ENCODE peak calls at places on chromosomes 16 and 17, in ten cellular contexts. S is prostate gland, E is GM12891, U is uterus, L is body of pancreas, D is ovary, G is transverse colon, F is esophagus squamous epithelium, X is sigmoid colon, A is NB4. O is an unnamed sample.

GRCh38 chr17:3602499-3602898 is 6.7 kb downstream of the TRPV1 start:
- DNase-seq in S (no peak), E (peak), U (no peak), L (peak), D (no peak), G (no peak), F (no peak), X (no peak), A (peak), O (no peak)

GRCh38 chr17:45168991-45169752 is 7.5 kb downstream of the HEXIM2 start:
- DNase-seq in S (no peak), E (no peak), U (no peak), L (no peak), D (no peak), G (no peak), F (no peak), X (no peak), A (no peak), O (no peak)

GRCh38 chr17:17935321-17936271 is 36.6 kb downstream of the TOM1L2 start:
- DNase-seq in S (no peak), E (no peak), U (no peak), L (no peak), D (no peak), G (peak), F (no peak), X (peak), A (peak), O (peak)

GRCh38 chr17:47257651-47258339 is 4.2 kb downstream of the ITGB3 start:
- DNase-seq in S (no peak), E (no peak), U (peak), L (no peak), D (no peak), G (no peak), F (no peak), X (no peak), A (peak), O (no peak)

GRCh38 chr16:75996491-75996890 is 270.2 kb upstream of the CPHXL start:
- DNase-seq in S (no peak), E (no peak), U (no peak), L (no peak), D (no peak), G (no peak), F (no peak), X (no peak), A (no peak), O (no peak)

GRCh38 chr16:55641430-55642056 is 14.2 kb upstream of the SLC6A2 start:
- DNase-seq in S (no peak), E (no peak), U (no peak), L (no peak), D (no peak), G (no peak), F (no peak), X (no peak), A (no peak), O (no peak)

GRCh38 chr16:29899516-29900101 is at the start of gene SEZ6L2:
- DNase-seq in S (peak), E (no peak), U (peak), L (peak), D (peak), G (peak), F (no peak), X (no peak), A (peak), O (no peak)

GRCh38 chr16:8849411-8850011 is 19.3 kb downstream of the CARHSP1 start:
- DNase-seq in S (no peak), E (peak), U (peak), L (no peak), D (no peak), G (no peak), F (no peak), X (no peak), A (peak), O (no peak)

GRCh38 chr17:57671546-57672204 is 73.4 kb downstream of the CCDC182 start:
- DNase-seq in S (peak), E (peak), U (peak), L (peak), D (peak), G (peak), F (no peak), X (peak), A (peak), O (peak)

GRCh38 chr16:67301080-67301757 is 21.9 kb downstream of the PLEKHG4 start:
- DNase-seq in S (peak), E (no peak), U (peak), L (no peak), D (peak), G (no peak), F (no peak), X (no peak), A (no peak), O (peak)

GRCh38 chr17:80253631-80254395 is 6.8 kb upstream of the RNF213 start:
- DNase-seq in S (no peak), E (no peak), U (no peak), L (no peak), D (no peak), G (no peak), F (no peak), X (no peak), A (no peak), O (no peak)

GRCh38 chr17:38879878-38880727 is 10.2 kb downstream of the LASP1 start:
- DNase-seq in S (no peak), E (no peak), U (peak), L (peak), D (peak), G (peak), F (no peak), X (peak), A (peak), O (peak)

GRCh38 chr17:31073411-31073810 is 21.4 kb upstream of the NF1 start:
- DNase-seq in S (no peak), E (no peak), U (no peak), L (no peak), D (no peak), G (peak), F (no peak), X (no peak), A (no peak), O (no peak)

GRCh38 chr17:6546069-6546718 is 10.2 kb downstream of the PITPNM3 start:
- DNase-seq in S (no peak), E (no peak), U (no peak), L (no peak), D (no peak), G (no peak), F (no peak), X (no peak), A (peak), O (no peak)

GRCh38 chr17:35073991-35074627 is 10.6 kb upstream of the RFFL start:
- DNase-seq in S (no peak), E (no peak), U (no peak), L (no peak), D (no peak), G (no peak), F (no peak), X (no peak), A (no peak), O (no peak)

GRCh38 chr16:28311913-28312312 is 19.6 kb downstream of the SBK1 start:
- DNase-seq in S (no peak), E (no peak), U (no peak), L (no peak), D (no peak), G (no peak), F (no peak), X (no peak), A (no peak), O (no peak)

GRCh38 chr16:641326-642188 is at the start of gene MCRIP2:
- DNase-seq in S (peak), E (peak), U (peak), L (peak), D (peak), G (peak), F (no peak), X (peak), A (peak), O (peak)

GRCh38 chr17:37177234-37177633 is 198.6 kb upstream of the C17orf78 start:
- DNase-seq in S (peak), E (no peak), U (no peak), L (no peak), D (no peak), G (no peak), F (no peak), X (no peak), A (no peak), O (no peak)

GRCh38 chr16:1054660-1055556 is 17.6 kb upstream of the SSTR5 start:
- DNase-seq in S (peak), E (peak), U (no peak), L (peak), D (peak), G (peak), F (no peak), X (no peak), A (peak), O (peak)

GRCh38 chr17:55986817-55987216 is 166.5 kb upstream of the ANKFN1 start:
- DNase-seq in S (no peak), E (no peak), U (no peak), L (no peak), D (no peak), G (no peak), F (no peak), X (no peak), A (no peak), O (no peak)

GRCh38 chr17:80101946-80102706 is 745 bp downstream of the GAA start:
- DNase-seq in S (no peak), E (no peak), U (no peak), L (no peak), D (no peak), G (no peak), F (no peak), X (no peak), A (peak), O (no peak)

GRCh38 chr17:44315760-44316731 is 7.6 kb downstream of the RUNDC3A start:
- DNase-seq in S (no peak), E (no peak), U (no peak), L (no peak), D (no peak), G (no peak), F (no peak), X (no peak), A (no peak), O (no peak)

GRCh38 chr17:39643271-39643670 is 6.3 kb downstream of the STARD3 start:
- DNase-seq in S (no peak), E (no peak), U (no peak), L (no peak), D (no peak), G (no peak), F (no peak), X (no peak), A (peak), O (no peak)

GRCh38 chr16:12245923-12246290 is 269.4 kb downstream of the SNX29 start:
- DNase-seq in S (no peak), E (no peak), U (no peak), L (no peak), D (no peak), G (no peak), F (no peak), X (no peak), A (no peak), O (no peak)

GRCh38 chr16:75758215-75758614 is 31.9 kb upstream of the CPHXL start:
- DNase-seq in S (no peak), E (no peak), U (no peak), L (no peak), D (no peak), G (no peak), F (no peak), X (no peak), A (no peak), O (no peak)

GRCh38 chr17:76593338-76593737 is 7.7 kb upstream of the ST6GALNAC2 start:
- DNase-seq in S (no peak), E (no peak), U (no peak), L (no peak), D (no peak), G (no peak), F (no peak), X (no peak), A (no peak), O (no peak)

GRCh38 chr17:81513669-81514484 is 1.3 kb upstream of the ACTG1 start:
- DNase-seq in S (peak), E (no peak), U (peak), L (peak), D (peak), G (peak), F (no peak), X (peak), A (peak), O (peak)

GRCh38 chr16:58127033-58127556 is 2.1 kb downstream of the CFAP20 start:
- DNase-seq in S (no peak), E (no peak), U (no peak), L (peak), D (no peak), G (no peak), F (no peak), X (no peak), A (peak), O (peak)

GRCh38 chr17:28572294-28573099 is 1.2 kb upstream of the PIGS start:
- DNase-seq in S (no peak), E (no peak), U (no peak), L (no peak), D (peak), G (no peak), F (no peak), X (no peak), A (no peak), O (no peak)

GRCh38 chr17:28573521-28573920 is 2.2 kb upstream of the PIGS start:
- DNase-seq in S (no peak), E (no peak), U (no peak), L (no peak), D (no peak), G (no peak), F (no peak), X (no peak), A (no peak), O (no peak)

GRCh38 chr17:28569446-28569845 is 1.9 kb downstream of the PIGS start:
- DNase-seq in S (no peak), E (no peak), U (no peak), L (no peak), D (no peak), G (no peak), F (no peak), X (peak), A (no peak), O (no peak)

GRCh38 chr17:28570716-28571254 is 539 bp downstream of the PIGS start:
- DNase-seq in S (peak), E (peak), U (no peak), L (no peak), D (peak), G (peak), F (no peak), X (peak), A (peak), O (no peak)

DNA sequence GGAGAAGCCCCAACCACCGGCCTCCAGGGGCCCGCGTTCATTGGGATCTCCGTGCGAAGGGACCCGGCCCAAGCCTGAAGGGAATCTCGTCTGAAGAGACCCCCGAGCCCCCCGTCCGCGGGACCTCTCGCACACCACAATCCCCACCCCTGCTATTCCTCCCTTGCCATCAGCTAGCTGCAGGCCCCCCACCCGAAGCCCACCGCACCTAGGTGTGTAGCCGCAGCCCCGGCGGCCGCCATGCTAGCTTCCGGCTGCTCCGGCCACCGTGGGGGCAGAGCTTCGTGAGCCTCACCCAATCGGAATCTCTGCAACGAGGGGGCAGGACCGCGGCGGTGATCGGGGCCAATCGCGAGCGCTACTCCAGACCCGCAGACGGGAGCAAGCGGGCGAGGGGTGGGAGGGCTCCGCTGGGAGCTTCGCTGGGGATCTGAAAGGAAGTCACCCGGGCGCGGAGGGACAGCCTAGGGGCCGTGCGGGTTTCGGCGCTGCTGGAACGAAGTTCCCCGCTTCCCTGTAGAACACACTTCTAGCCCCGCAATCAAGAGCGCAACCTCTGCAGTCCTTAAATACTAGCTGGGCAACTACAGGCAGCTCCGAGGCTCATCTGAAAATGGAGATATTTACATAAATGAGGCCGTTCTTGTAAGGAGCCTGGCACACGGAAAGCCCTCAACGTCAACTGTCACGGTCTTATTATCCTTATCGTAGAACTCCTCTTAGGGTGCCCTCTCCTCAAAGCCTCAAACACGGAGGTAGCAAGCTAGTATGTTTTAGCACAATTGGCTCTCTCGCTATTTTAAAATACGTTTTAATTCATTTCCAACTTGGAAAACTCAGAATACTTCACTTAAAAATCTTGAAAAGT is at the start of gene PIGS:
- DNase-seq in S (peak), E (peak), U (peak), L (peak), D (peak), G (peak), F (peak), X (peak), A (peak), O (peak)
- TF ChIP-seq POLR2A in S (peak), E (peak), U (peak), L (peak), D (peak), G (peak), F (peak), X (peak), A (peak), O (peak)

GRCh38 chr17:1714980-1715802 is 5.0 kb upstream of the TLCD2 start:
- DNase-seq in S (peak), E (no peak), U (peak), L (peak), D (peak), G (peak), F (no peak), X (peak), A (peak), O (peak)
- TF ChIP-seq POLR2A in S (peak), E (no peak), U (peak), L (peak), D (peak), G (peak), F (peak), X (peak), A (no peak), O (peak)

GRCh38 chr16:84137287-84137686 is 7.7 kb downstream of the HSDL1 start:
- DNase-seq in S (no peak), E (no peak), U (no peak), L (no peak), D (no peak), G (no peak), F (no peak), X (no peak), A (no peak), O (no peak)

GRCh38 chr16:84137769-84138357 is 7.1 kb downstream of the HSDL1 start:
- DNase-seq in S (no peak), E (no peak), U (no peak), L (no peak), D (no peak), G (no peak), F (no peak), X (no peak), A (no peak), O (no peak)

GRCh38 chr16:84138500-84138823 is 6.5 kb downstream of the HSDL1 start:
- DNase-seq in S (no peak), E (no peak), U (no peak), L (no peak), D (no peak), G (no peak), F (no peak), X (no peak), A (no peak), O (no peak)

GRCh38 chr16:84139628-84140258 is 5.2 kb downstream of the HSDL1 start:
- DNase-seq in S (no peak), E (no peak), U (no peak), L (no peak), D (no peak), G (no peak), F (no peak), X (no peak), A (no peak), O (no peak)

DNA sequence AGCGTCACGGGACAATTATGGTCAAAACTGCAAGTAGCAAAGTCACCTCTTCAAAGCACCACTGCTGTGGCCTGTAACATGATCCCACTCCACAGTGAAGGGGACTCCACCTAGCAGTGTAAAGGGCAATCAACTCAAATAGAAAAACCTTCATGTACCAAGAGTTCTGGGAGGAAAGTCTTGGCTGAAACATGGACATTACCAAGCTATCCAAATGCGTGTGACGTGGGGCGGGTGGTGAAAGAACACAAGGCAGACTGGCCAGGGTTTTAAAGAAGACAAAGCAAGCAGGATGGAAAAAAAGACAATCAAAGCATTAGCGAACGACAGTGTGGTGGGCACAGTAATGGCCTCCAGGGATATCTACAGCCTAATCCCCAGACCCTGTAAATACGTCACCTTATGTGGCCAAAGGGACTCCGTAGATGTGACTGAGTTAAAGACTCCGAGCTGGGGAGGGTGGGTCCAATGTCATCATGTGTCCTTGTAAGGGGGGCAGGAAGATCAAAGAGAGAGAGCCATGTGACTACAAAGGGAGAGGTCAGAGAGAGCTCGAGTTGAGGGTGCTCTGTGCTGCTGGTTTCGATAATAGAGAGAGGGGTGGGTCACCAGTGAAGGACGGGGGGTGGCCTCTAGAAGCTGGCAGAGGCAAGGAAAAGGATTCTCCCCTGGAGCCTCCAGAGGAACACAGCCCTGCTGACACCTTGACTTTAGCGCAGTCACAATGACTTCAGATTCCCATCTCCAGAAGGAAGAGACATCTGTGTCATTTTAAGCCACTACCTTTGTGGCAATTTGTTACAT is 6.0 kb downstream of the HSDL1 start:
- DNase-seq in S (peak), E (peak), U (no peak), L (no peak), D (no peak), G (no peak), F (no peak), X (no peak), A (no peak), O (no peak)
- TF ChIP-seq POLR2A in S (no peak), E (no peak), U (no peak), L (no peak), D (no peak), G (no peak), F (no peak), X (no peak), A (no peak), O (no peak)

GRCh38 chr17:68205251-68205807 is 42.5 kb upstream of the AMZ2 start:
- DNase-seq in S (peak), E (peak), U (peak), L (peak), D (peak), G (peak), F (peak), X (peak), A (peak), O (peak)
- TF ChIP-seq POLR2A in S (peak), E (no peak), U (peak), L (peak), D (peak), G (peak), F (peak), X (peak), A (peak), O (peak)